ENCODE peak calls at places on chromosomes 3 and 15, in five cellular contexts. N is T-helper 2 cell, D is NCI-H1694, W is ovary, Q is RWPE1. X is an unnamed sample.
A peak's percentile ranks its signal among the peaks of the same experiment; 100 is the strongest.

GRCh38 chr3:177800565-177800964 is 603.3 kb upstream of the TBL1XR1 start:
- DNase-seq in W (no peak), N (no peak), D (no peak), Q (no peak), X (no peak)

GRCh38 chr3:13348671-13349396 is 71.3 kb downstream of the NUP210 start:
- DNase-seq in D (no peak), Q (no peak), N (no peak), W (no peak), X (no peak)

GRCh38 chr15:39204031-39204430 is 376.8 kb upstream of the THBS1 start:
- DNase-seq in N (no peak), D (no peak), Q (no peak), W (no peak), X (no peak)

GRCh38 chr3:175552929-175553328 is 693.8 kb downstream of the NAALADL2 start:
- DNase-seq in W (no peak), N (no peak), D (no peak), Q (no peak), X (no peak)

GRCh38 chr15:19973718-19974117 is 567.9 kb downstream of the GOLGA6L6 start:
- DNase-seq in N (no peak), Q (no peak), D (no peak), W (no peak), X (no peak)

GRCh38 chr3:7226393-7226792 is 365.5 kb downstream of the GRM7 start:
- DNase-seq in Q (no peak), D (no peak), W (no peak), N (no peak), X (no peak)

GRCh38 chr3:59341441-59341840 is 291.6 kb upstream of the CFAP20DC start:
- DNase-seq in N (no peak), D (peak; percentile 27), Q (no peak), W (no peak), X (no peak)

GRCh38 chr3:183513046-183513706 is 42.3 kb downstream of the KLHL6 start:
- DNase-seq in W (no peak), D (no peak), N (no peak), Q (no peak), X (no peak)

GRCh38 chr15:66673410-66674322 is 28.4 kb upstream of the SMAD6 start:
- DNase-seq in N (no peak), D (no peak), Q (peak; percentile 73), W (no peak), X (no peak)

GRCh38 chr3:130725746-130726145 is 20.9 kb downstream of the PIK3R4 start:
- DNase-seq in Q (no peak), W (no peak), D (no peak), N (no peak), X (no peak)

GRCh38 chr3:185693985-185694675 is 108.0 kb downstream of the SENP2 start:
- DNase-seq in D (no peak), W (no peak), N (no peak), Q (no peak), X (no peak)

GRCh38 chr15:88630798-88631463 is 7.9 kb upstream of the ISG20 start:
- DNase-seq in Q (no peak), W (peak; percentile 5), D (no peak), N (no peak), X (no peak)